ENCODE peak calls at places on chromosomes 6 and 20, in ten cellular contexts. T, H, V, F, M, A, U, W, Q and I are unnamed samples.

GRCh38 chr6:133899556-133899955 is 10.6 kb downstream of the TCF21 start:
- DNase-seq in T (no peak), W (no peak), U (no peak), H (no peak), Q (no peak), A (no peak), V (no peak), M (no peak), F (no peak), I (no peak)

GRCh38 chr6:45427632-45428031 is 49.9 kb upstream of the SUPT3H start:
- DNase-seq in T (no peak), M (no peak), H (no peak), Q (no peak), V (no peak), A (no peak), U (no peak), W (no peak), F (no peak), I (no peak)

GRCh38 chr20:34922654-34923381 is 32.8 kb downstream of the GSS start:
- DNase-seq in Q (peak), A (peak), T (peak), W (no peak), U (peak), V (no peak), M (peak), H (peak), F (no peak), I (no peak)

GRCh38 chr6:140183881-140184280 is 809.4 kb upstream of the CITED2 start:
- DNase-seq in W (no peak), Q (no peak), V (no peak), T (no peak), U (no peak), F (no peak), A (no peak), M (no peak), H (no peak), I (no peak)

GRCh38 chr6:162379762-162380409 is 347.7 kb downstream of the PRKN start:
- DNase-seq in V (no peak), T (no peak), Q (no peak), A (no peak), U (no peak), W (no peak), M (no peak), F (no peak), H (no peak), I (no peak)

GRCh38 chr20:59771506-59772372 is 161.7 kb downstream of the SYCP2 start:
- DNase-seq in A (no peak), H (no peak), M (no peak), F (no peak), U (no peak), Q (peak), W (peak), V (no peak), T (no peak), I (no peak)

GRCh38 chr20:51062065-51062464 is 39.2 kb upstream of the KCNG1 start:
- DNase-seq in U (no peak), W (no peak), T (no peak), A (no peak), F (no peak), H (no peak), V (no peak), Q (no peak), M (no peak), I (no peak)

GRCh38 chr6:89895273-89895874 is 1.1 kb downstream of the GJA10 start:
- DNase-seq in U (no peak), V (no peak), T (no peak), M (no peak), H (peak), W (peak), F (no peak), A (no peak), Q (no peak), I (no peak)

GRCh38 chr6:95593025-95593424 is 15.7 kb downstream of the MANEA start:
- DNase-seq in T (no peak), A (no peak), H (no peak), U (peak), V (no peak), W (no peak), F (no peak), M (no peak), Q (no peak), I (no peak)

GRCh38 chr6:40328988-40329545 is 258.1 kb downstream of the LRFN2 start:
- DNase-seq in M (no peak), V (no peak), H (no peak), T (no peak), Q (no peak), U (no peak), W (no peak), F (no peak), A (no peak), I (no peak)

GRCh38 chr20:54165014-54165413 is 8.8 kb downstream of the CYP24A1 start:
- DNase-seq in A (no peak), T (no peak), V (no peak), Q (no peak), H (no peak), U (no peak), M (no peak), F (no peak), W (no peak), I (no peak)

GRCh38 chr6:107185570-107185969 is 70.3 kb upstream of the BEND3 start:
- DNase-seq in Q (peak), U (peak), T (peak), M (no peak), F (no peak), A (no peak), V (no peak), W (no peak), H (peak), I (no peak)

GRCh38 chr20:57445298-57445697 is 54.1 kb downstream of the RBM38 start:
- DNase-seq in Q (no peak), W (peak), V (no peak), T (peak), M (no peak), U (no peak), H (peak), A (peak), F (no peak), I (no peak)

GRCh38 chr6:34082348-34082747 is 63.5 kb downstream of the GRM4 start:
- DNase-seq in W (no peak), A (no peak), M (no peak), Q (no peak), F (no peak), U (no peak), V (no peak), T (no peak), H (no peak), I (no peak)

GRCh38 chr20:7313047-7313446 is 545.6 kb downstream of the BMP2 start:
- DNase-seq in W (no peak), F (no peak), H (no peak), V (no peak), A (no peak), U (no peak), M (no peak), T (no peak), Q (no peak), I (no peak)

GRCh38 chr6:169212436-169212835 is 41.2 kb downstream of the THBS2 start:
- DNase-seq in T (no peak), F (no peak), A (no peak), U (no peak), M (no peak), Q (no peak), W (no peak), V (no peak), H (no peak), I (no peak)

GRCh38 chr20:22333885-22334545 is 250.4 kb downstream of the FOXA2 start:
- DNase-seq in V (no peak), T (peak), F (peak), A (no peak), U (peak), W (peak), H (peak), Q (peak), M (peak), I (peak)

GRCh38 chr6:108651781-108652227 is 91.1 kb downstream of the FOXO3 start:
- DNase-seq in V (no peak), M (peak), W (peak), U (peak), H (no peak), A (peak), F (no peak), Q (no peak), T (peak), I (no peak)

GRCh38 chr20:13263451-13263850 is 42.4 kb downstream of the ISM1 start:
- DNase-seq in U (no peak), W (no peak), T (no peak), M (no peak), F (no peak), V (no peak), A (no peak), H (no peak), Q (no peak), I (no peak)

GRCh38 chr20:43389231-43389630 is 68.5 kb upstream of the SRSF6 start:
- DNase-seq in T (no peak), H (no peak), U (no peak), A (peak), M (no peak), Q (no peak), V (no peak), F (no peak), W (peak), I (no peak)

GRCh38 chr6:54935739-54936138 is 89.2 kb downstream of the FAM83B start:
- DNase-seq in W (no peak), T (no peak), Q (no peak), U (no peak), M (no peak), H (no peak), F (no peak), A (no peak), V (no peak), I (no peak)

GRCh38 chr6:122494665-122495272 is 23.2 kb upstream of the SERINC1 start:
- DNase-seq in F (no peak), T (no peak), V (no peak), M (no peak), U (peak), A (no peak), Q (no peak), W (no peak), H (no peak), I (no peak)

GRCh38 chr6:108632441-108632840 is 71.7 kb downstream of the FOXO3 start:
- DNase-seq in M (no peak), T (no peak), F (no peak), U (no peak), A (no peak), V (no peak), H (no peak), W (no peak), Q (no peak), I (no peak)

GRCh38 chr20:61520761-61521460 is 268.9 kb downstream of the CDH4 start:
- DNase-seq in Q (no peak), U (no peak), V (peak), A (no peak), F (no peak), W (no peak), T (no peak), M (no peak), H (no peak), I (no peak)

GRCh38 chr20:4256886-4257285 is 241.5 kb upstream of the RNF24 start:
- DNase-seq in F (no peak), Q (no peak), T (no peak), U (no peak), V (no peak), M (no peak), A (no peak), W (no peak), H (no peak), I (no peak)

GRCh38 chr20:42646250-42646649 is 543.5 kb downstream of the PTPRT start:
- DNase-seq in H (no peak), T (no peak), M (no peak), A (no peak), W (no peak), V (no peak), F (no peak), U (no peak), Q (no peak), I (no peak)

GRCh38 chr6:78947962-78948361 is 80.6 kb downstream of the IRAK1BP1 start:
- DNase-seq in U (no peak), V (no peak), A (no peak), F (no peak), Q (no peak), M (no peak), W (no peak), T (no peak), H (no peak), I (no peak)

GRCh38 chr20:37518606-37519507 is 2.2 kb upstream of the NNAT start:
- DNase-seq in M (no peak), F (no peak), T (no peak), A (peak), H (peak), U (peak), Q (peak), W (peak), V (peak), I (no peak)

GRCh38 chr20:31723282-31724078 is 812 bp upstream of the BCL2L1 start:
- DNase-seq in T (peak), V (peak), H (peak), M (peak), W (peak), Q (peak), A (peak), U (peak), F (peak), I (peak)
- TF ChIP-seq POLR2A in T (peak), V (peak), H (peak), M (no peak), W (peak), Q (peak), A (peak), U (peak), F (peak), I (peak)

GRCh38 chr6:43849844-43850243 is 79.8 kb downstream of the VEGFA start:
- DNase-seq in U (no peak), Q (no peak), M (no peak), H (no peak), W (no peak), A (no peak), V (no peak), T (no peak), F (no peak), I (no peak)

GRCh38 chr6:43851204-43851855 is 81.3 kb downstream of the VEGFA start:
- DNase-seq in H (no peak), W (no peak), F (no peak), V (no peak), U (no peak), A (no peak), M (no peak), Q (no peak), T (no peak), I (no peak)

GRCh38 chr6:43848992-43849391 is 79.0 kb downstream of the VEGFA start:
- DNase-seq in F (no peak), U (no peak), Q (no peak), M (no peak), W (no peak), T (no peak), H (no peak), A (no peak), V (no peak), I (no peak)

GRCh38 chr6:43852350-43852864 is 82.4 kb downstream of the VEGFA start:
- DNase-seq in F (no peak), Q (no peak), T (no peak), M (no peak), U (no peak), A (no peak), H (no peak), W (no peak), V (no peak), I (no peak)

DNA sequence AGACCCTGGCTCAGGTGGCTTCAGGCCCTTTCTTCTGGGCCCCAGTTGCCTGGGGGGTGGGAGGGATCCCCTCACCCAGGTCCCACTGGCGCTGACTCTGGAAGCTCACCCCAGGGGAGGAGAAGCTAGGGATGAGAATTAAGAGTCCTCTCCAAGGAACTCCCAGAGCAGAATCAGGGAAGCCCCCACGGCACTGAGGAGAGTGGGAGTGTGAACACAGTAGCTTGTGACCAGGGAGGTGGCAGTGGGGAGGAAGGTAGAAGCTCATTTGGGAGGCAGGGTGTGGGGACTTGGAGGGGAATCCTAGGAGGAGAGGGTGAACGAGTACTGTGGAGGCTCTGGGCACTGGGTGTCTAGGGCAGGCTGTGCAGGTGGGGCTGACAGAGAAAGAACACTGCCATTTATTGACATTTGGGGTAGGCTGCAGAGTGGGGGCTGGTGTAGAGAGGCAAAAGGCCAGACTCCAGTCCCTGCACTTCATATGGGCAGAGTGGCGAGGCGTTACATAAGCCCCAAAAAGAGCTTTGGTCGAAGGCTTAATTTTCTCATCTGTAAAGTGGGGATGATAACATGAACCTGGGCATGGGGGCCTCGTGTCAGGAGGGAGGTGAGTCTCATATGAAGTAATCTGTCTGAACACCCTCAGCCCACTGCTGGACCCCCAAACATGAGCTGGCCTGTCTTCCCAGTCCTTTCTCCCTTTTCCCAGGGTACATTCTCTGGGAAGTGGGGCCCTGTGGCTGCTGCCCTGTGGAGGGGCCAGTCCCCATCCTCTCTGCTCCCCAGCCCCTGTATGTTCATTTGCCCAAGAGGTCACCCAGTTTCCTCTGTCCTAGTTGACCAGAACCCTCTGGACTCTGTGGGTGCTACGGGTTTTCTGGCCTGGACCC is 80.5 kb downstream of the VEGFA start:
- DNase-seq in T (no peak), H (no peak), F (no peak), Q (no peak), A (no peak), U (no peak), V (no peak), M (no peak), W (no peak), I (no peak)
- TF ChIP-seq POLR2A in T (no peak), H (no peak), F (no peak), Q (no peak), A (no peak), U (no peak), V (no peak), M (no peak), W (no peak), I (no peak)

GRCh38 chr6:3751730-3752537 is 421 bp upstream of the PXDC1 start:
- DNase-seq in M (peak), Q (peak), U (peak), H (peak), T (peak), V (peak), F (peak), W (peak), A (peak), I (peak)
- TF ChIP-seq POLR2A in M (peak), Q (peak), U (peak), H (peak), T (peak), V (peak), F (no peak), W (peak), A (peak), I (no peak)

GRCh38 chr6:73309784-73310502 is 44.1 kb downstream of the DPPA5 start:
- DNase-seq in M (no peak), Q (peak), T (peak), A (peak), U (peak), H (peak), W (peak), F (peak), V (no peak), I (peak)
- TF ChIP-seq POLR2A in M (no peak), Q (no peak), T (peak), A (peak), U (no peak), H (no peak), W (no peak), F (peak), V (no peak), I (peak)

GRCh38 chr6:16146527-16146955 is 17.7 kb downstream of the MYLIP start:
- DNase-seq in Q (no peak), W (no peak), F (no peak), H (no peak), M (no peak), A (no peak), V (no peak), T (no peak), U (peak), I (no peak)
- TF ChIP-seq POLR2A in Q (no peak), W (no peak), F (no peak), H (no peak), M (no peak), A (no peak), V (no peak), T (no peak), U (no peak), I (no peak)

DNA sequence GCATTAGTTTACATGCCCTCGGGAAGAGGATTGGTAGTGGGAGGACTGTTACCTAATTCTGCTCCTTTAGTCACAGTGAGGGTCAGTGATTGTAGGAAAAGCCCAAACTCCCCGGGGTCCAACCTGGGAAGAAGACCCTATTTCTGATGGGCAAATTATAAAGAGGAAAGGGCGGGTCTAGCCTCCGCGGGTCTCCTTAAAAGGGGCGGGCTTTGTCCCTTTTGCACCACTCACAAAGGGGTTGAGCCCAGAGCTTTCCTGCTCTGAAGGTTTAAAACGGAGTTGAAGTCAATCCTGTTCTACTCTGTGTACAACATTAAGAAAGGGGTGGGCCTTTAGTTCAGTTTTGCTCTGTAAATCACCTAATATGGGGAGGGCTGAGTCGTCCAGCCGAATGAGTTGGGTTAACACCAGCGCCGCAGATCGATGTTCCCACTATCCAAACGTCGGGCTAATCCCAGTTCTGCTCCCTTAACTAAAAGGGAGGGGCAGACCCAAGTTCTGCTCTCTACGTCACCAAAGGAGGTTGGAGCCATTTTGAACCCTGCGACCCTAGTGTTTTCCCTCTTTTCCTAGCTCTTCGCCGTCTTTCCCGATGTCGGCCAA is 920 bp upstream of the RNF5 start:
- DNase-seq in H (peak), F (no peak), T (no peak), U (no peak), Q (no peak), M (peak), W (peak), A (no peak), V (no peak), I (no peak)
- TF ChIP-seq POLR2A in H (peak), F (no peak), T (peak), U (peak), Q (no peak), M (peak), W (peak), A (peak), V (peak), I (no peak)

GRCh38 chr6:149480502-149481280 is 4.1 kb downstream of the ZC3H12D start:
- DNase-seq in U (no peak), H (no peak), M (no peak), V (no peak), T (no peak), W (no peak), F (no peak), A (no peak), Q (no peak), I (no peak)
- TF ChIP-seq POLR2A in U (no peak), H (no peak), M (no peak), V (no peak), T (no peak), W (no peak), F (peak), A (no peak), Q (no peak), I (no peak)